ENCODE peak calls at places on chromosome 14, in four cellular contexts. A, U, C and Q are unnamed samples.

GRCh38 chr14:91899777-91900176 is 32.4 kb upstream of the TC2N start:
- DNase-seq in A (no peak), U (no peak), C (no peak), Q (no peak)

GRCh38 chr14:56056031-56056430 is 62.2 kb upstream of the PELI2 start:
- DNase-seq in C (no peak), U (no peak), A (no peak), Q (no peak)

GRCh38 chr14:20722016-20722415 is 23.7 kb upstream of the EDDM3A start:
- DNase-seq in U (no peak), C (no peak), A (no peak), Q (no peak)

GRCh38 chr14:50619569-50620141 is 48.5 kb downstream of the SAV1 start:
- DNase-seq in C (no peak), U (no peak), A (no peak), Q (peak; percentile 4)

GRCh38 chr14:104431929-104432541 is 147.5 kb upstream of the C14orf180 start:
- DNase-seq in A (no peak), C (no peak), U (peak; percentile 21), Q (no peak)

GRCh38 chr14:102949801-102950451 is 27.5 kb downstream of the AMN start:
- DNase-seq in U (no peak), A (no peak), C (peak; percentile 62), Q (no peak)

GRCh38 chr14:90427848-90428426 is 31.1 kb downstream of the CALM1 start:
- DNase-seq in C (no peak), U (no peak), A (no peak), Q (no peak)

GRCh38 chr14:70045715-70046535 is 142.8 kb downstream of the SLC8A3 start:
- DNase-seq in U (peak; percentile 81), A (no peak), C (peak; percentile 19), Q (peak; percentile 83)

GRCh38 chr14:68787235-68787727 is 5.6 kb downstream of the ZFP36L1 start:
- DNase-seq in C (no peak), U (no peak), A (peak; percentile 35), Q (peak; percentile 55)

GRCh38 chr14:21084988-21085853 is 13.2 kb downstream of the ZNF219 start:
- DNase-seq in A (no peak), C (no peak), U (no peak), Q (no peak)

GRCh38 chr14:70265422-70265821 is 76.7 kb upstream of the SLC8A3 start:
- DNase-seq in C (no peak), U (no peak), A (no peak), Q (no peak)

GRCh38 chr14:104924421-104925213 is at the start of gene PLD4:
- DNase-seq in U (no peak), C (no peak), A (no peak), Q (no peak)

GRCh38 chr14:101980700-101981099 is 16.3 kb downstream of the DYNC1H1 start:
- DNase-seq in U (no peak), A (no peak), C (no peak), Q (no peak)

GRCh38 chr14:69244946-69245345 is 15.0 kb upstream of the GALNT16 start:
- DNase-seq in U (no peak), C (no peak), A (no peak), Q (no peak)

GRCh38 chr14:55580401-55581010 is 499 bp downstream of the KTN1 start:
- DNase-seq in A (peak; percentile 62), U (peak; percentile 57), C (peak; percentile 58), Q (no peak)

GRCh38 chr14:82441270-82441669 is 907.6 kb upstream of the SEL1L start:
- DNase-seq in U (no peak), A (no peak), C (no peak), Q (no peak)

GRCh38 chr14:49586673-49587460 is 687 bp upstream of the RPS29 start:
- DNase-seq in C (no peak), A (peak; percentile 29), U (peak; percentile 39), Q (peak; percentile 82)

GRCh38 chr14:106556665-106557289 is 1030.4 kb downstream of the TMEM121 start:
- DNase-seq in A (peak; percentile 82), U (peak; percentile 14), C (no peak), Q (peak; percentile 11)

GRCh38 chr14:21103165-21103709 is 2.4 kb downstream of the TMEM253 start:
- DNase-seq in A (no peak), C (no peak), U (no peak), Q (no peak)

GRCh38 chr14:94486883-94487282 is 10.9 kb upstream of the SERPINA9 start:
- DNase-seq in U (peak; percentile 21), C (no peak), A (no peak), Q (no peak)

GRCh38 chr14:95875831-95876768 is 532 bp upstream of the TUNAR start:
- DNase-seq in U (peak; percentile 75), C (no peak), A (no peak), Q (peak; percentile 45)

GRCh38 chr14:58944957-58945356 is 243.5 kb upstream of the DAAM1 start:
- DNase-seq in A (no peak), C (no peak), U (no peak), Q (no peak)

GRCh38 chr14:58662028-58662427 is 24.3 kb downstream of the DACT1 start:
- DNase-seq in U (no peak), C (no peak), A (no peak), Q (no peak)

GRCh38 chr14:51862171-51862838 is 1.9 kb downstream of the GNG2 start:
- DNase-seq in A (no peak), C (no peak), U (no peak), Q (no peak)

GRCh38 chr14:71103662-71104484 is 196.6 kb downstream of the PCNX1 start:
- DNase-seq in A (no peak), C (no peak), U (no peak), Q (no peak)

GRCh38 chr14:34721129-34721528 is 6.7 kb upstream of the CFL2 start:
- DNase-seq in U (no peak), C (no peak), A (no peak), Q (no peak)

GRCh38 chr14:100056964-100057817 is 8.0 kb upstream of the EVL start:
- DNase-seq in C (no peak), A (no peak), U (no peak), Q (no peak)

GRCh38 chr14:89254201-89254919 is 162.7 kb downstream of the FOXN3 start:
- DNase-seq in A (no peak), C (no peak), U (no peak), Q (no peak)

GRCh38 chr14:33686218-33686617 is 264.7 kb downstream of the EGLN3 start:
- DNase-seq in A (no peak), U (no peak), C (no peak), Q (no peak)

GRCh38 chr14:51208982-51209381 is 31.1 kb upstream of the TMX1 start:
- DNase-seq in A (no peak), C (no peak), U (no peak), Q (no peak)

GRCh38 chr14:74255281-74255680 is 16.0 kb downstream of the VSX2 start:
- DNase-seq in C (no peak), U (no peak), A (no peak), Q (no peak)

GRCh38 chr14:69153848-69154208 is 909 bp upstream of the DCAF5 start:
- DNase-seq in U (no peak), C (no peak), A (no peak), Q (no peak)

GRCh38 chr14:105498430-105499255 is 7.6 kb downstream of the TEDC1 start:
- DNase-seq in A (no peak), C (no peak), U (no peak), Q (peak; percentile 76)

GRCh38 chr14:94451091-94451751 is 1.4 kb downstream of the SERPINA11 start:
- DNase-seq in A (no peak), C (no peak), U (peak; percentile 58), Q (no peak)

GRCh38 chr14:49950275-49951250 is 57.7 kb downstream of the ARF6 start:
- DNase-seq in A (no peak), C (no peak), U (no peak), Q (no peak)

GRCh38 chr14:100522616-100523021 is 64.6 kb downstream of the BEGAIN start:
- DNase-seq in U (peak; percentile 11), C (no peak), A (no peak), Q (no peak)

GRCh38 chr14:55188686-55189295 is 2.6 kb downstream of the DLGAP5 start:
- DNase-seq in A (no peak), C (no peak), U (no peak), Q (no peak)